ENCODE peak calls at places on chromosome 21, in seven cellular contexts. X is AG10803, F is fibroblast of lung, B is foreskin fibroblast, T is HFFc6, W is Peyer's patch, Z is kidney. P is an unnamed sample.

GRCh38 chr21:31557956-31558838 is 101.3 kb upstream of the SOD1 start:
- DNase-seq in X (no peak), F (no peak), B (no peak), T (no peak), W (peak; percentile 50), Z (no peak), P (no peak)

GRCh38 chr21:16532841-16533240 is 803.1 kb downstream of the USP25 start:
- DNase-seq in X (peak; percentile 58), F (peak; percentile 73), B (peak; percentile 40), T (peak; percentile 33), W (no peak), Z (no peak), P (no peak)

GRCh38 chr21:17003763-17004373 is 509.0 kb upstream of the CXADR start:
- DNase-seq in X (no peak), F (peak; percentile 22), B (no peak), T (no peak), W (no peak), Z (no peak), P (no peak)

GRCh38 chr21:46390603-46391545 is 66.9 kb downstream of the PCNT start:
- DNase-seq in X (no peak), F (no peak), B (no peak), T (no peak), W (no peak), Z (peak; percentile 64), P (no peak)

GRCh38 chr21:31901342-31901741 is 28.5 kb downstream of the HUNK start:
- DNase-seq in X (no peak), F (no peak), B (no peak), T (no peak), W (no peak), Z (no peak), P (no peak)

GRCh38 chr21:37072239-37072987 is 458 bp downstream of the PIGP start:
- DNase-seq in X (peak; percentile 85), F (no peak), B (peak; percentile 91), T (no peak), W (peak; percentile 84), Z (no peak), P (no peak)

GRCh38 chr21:46549650-46550049 is 55.2 kb downstream of the S100B start:
- DNase-seq in X (no peak), F (no peak), B (no peak), T (no peak), W (no peak), Z (no peak), P (no peak)

GRCh38 chr21:43355196-43355924 is 71.6 kb downstream of the SIK1 start:
- DNase-seq in X (no peak), F (no peak), B (no peak), T (no peak), W (no peak), Z (no peak), P (no peak)

GRCh38 chr21:23585419-23585818 is 2021.9 kb downstream of the MRPL39 start:
- DNase-seq in X (no peak), F (no peak), B (no peak), T (no peak), W (no peak), Z (no peak), P (no peak)

GRCh38 chr21:39715804-39716397 is 29.1 kb upstream of the IGSF5 start:
- DNase-seq in X (peak; percentile 40), F (peak; percentile 50), B (peak; percentile 16), T (peak; percentile 9), W (no peak), Z (no peak), P (peak; percentile 10)

GRCh38 chr21:46646541-46647154 is 11.2 kb downstream of the PRMT2 start:
- DNase-seq in X (no peak), F (no peak), B (no peak), T (no peak), W (no peak), Z (no peak), P (no peak)

GRCh38 chr21:44455524-44456206 is 355 bp downstream of the LRRC3 start:
- DNase-seq in X (peak; percentile 25), F (peak; percentile 20), B (peak; percentile 32), T (no peak), W (peak; percentile 71), Z (peak; percentile 75), P (no peak)
- TF ChIP-seq CTCF in X (peak; percentile 25), F (peak; percentile 10), B (no peak), T (no peak), W (no peak), Z (peak; percentile 12), P (peak; percentile 64)

GRCh38 chr21:29334717-29335428 is 36.2 kb downstream of the BACH1 start:
- DNase-seq in X (peak; percentile 59), F (peak; percentile 93), B (peak; percentile 43), T (peak; percentile 32), W (no peak), Z (no peak), P (no peak)

GRCh38 chr21:29333355-29333746 is 34.6 kb downstream of the BACH1 start:
- DNase-seq in X (no peak), F (no peak), B (no peak), T (no peak), W (no peak), Z (no peak), P (no peak)

GRCh38 chr21:29332461-29333354 is 34.0 kb downstream of the BACH1 start:
- DNase-seq in X (peak; percentile 30), F (peak; percentile 71), B (no peak), T (peak; percentile 64), W (no peak), Z (no peak), P (no peak)

GRCh38 chr21:29338256-29338655 is 39.5 kb downstream of the BACH1 start:
- DNase-seq in X (no peak), F (no peak), B (no peak), T (no peak), W (no peak), Z (no peak), P (no peak)

GRCh38 chr21:29335720-29336119 is 37.0 kb downstream of the BACH1 start:
- DNase-seq in X (peak; percentile 46), F (peak; percentile 53), B (no peak), T (no peak), W (no peak), Z (no peak), P (no peak)
- TF ChIP-seq CTCF in X (peak; percentile 21), F (no peak), B (no peak), T (peak; percentile 43), W (no peak), Z (no peak), P (no peak)

GRCh38 chr21:45277101-45278045 is 10.3 kb downstream of the POFUT2 start:
- DNase-seq in X (no peak), F (no peak), B (no peak), T (no peak), W (peak; percentile 29), Z (peak; percentile 74), P (no peak)
- TF ChIP-seq CTCF in X (no peak), F (no peak), B (no peak), T (no peak), W (no peak), Z (no peak), P (no peak)

GRCh38 chr21:44803651-44804050 is 2.0 kb upstream of the UBE2G2 start:
- DNase-seq in X (no peak), F (no peak), B (no peak), T (no peak), W (no peak), Z (no peak), P (no peak)
- TF ChIP-seq CTCF in X (no peak), F (no peak), B (no peak), T (no peak), W (no peak), Z (no peak), P (no peak)

DNA sequence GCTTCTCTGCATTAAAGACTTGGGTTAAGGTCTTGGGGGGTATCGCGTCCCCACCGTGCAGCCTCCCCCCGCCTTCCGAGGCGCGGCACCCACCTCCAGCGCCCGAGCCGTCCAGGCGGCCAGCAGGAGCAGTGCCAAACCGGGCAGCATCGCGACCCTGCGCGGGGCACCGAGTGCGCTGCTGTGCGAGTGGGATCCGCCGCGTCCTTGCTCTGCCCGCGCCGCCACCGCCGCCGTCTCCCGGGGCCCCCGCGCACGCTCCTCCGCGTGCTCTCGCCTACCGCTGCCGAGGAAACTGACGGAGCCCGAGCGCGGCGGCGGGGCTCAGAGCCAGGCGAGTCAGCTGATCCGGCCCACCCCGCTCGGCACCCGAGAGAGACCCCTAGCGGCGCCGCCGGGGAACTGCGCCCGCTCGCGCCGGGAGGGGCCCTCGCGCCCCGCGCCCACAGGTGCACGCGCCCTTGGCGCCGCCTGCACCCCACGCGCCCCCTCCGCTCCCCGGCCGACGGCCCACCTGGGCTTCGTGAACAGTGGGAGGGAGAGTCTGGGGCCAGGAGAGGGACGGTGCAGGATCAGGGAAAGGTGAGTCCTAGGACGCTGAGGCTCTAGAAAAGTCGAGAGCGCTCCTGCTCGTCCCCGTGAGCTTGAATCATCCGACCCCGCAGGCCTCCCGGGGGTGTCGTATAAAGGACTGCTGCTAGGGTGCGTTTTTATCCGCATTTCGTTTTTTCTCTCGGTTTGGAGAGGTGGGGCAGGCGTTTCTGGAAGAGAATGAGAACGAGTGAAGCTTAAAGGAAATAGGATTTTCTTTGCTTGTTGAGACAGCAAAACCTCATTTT is at the start of gene APP:
- DNase-seq in X (peak; percentile 73), F (peak; percentile 73), B (peak; percentile 71), T (peak; percentile 64), W (peak; percentile 93), Z (peak; percentile 94), P (no peak)
- TF ChIP-seq CTCF in X (peak; percentile 54), F (peak; percentile 40), B (peak; percentile 54), T (peak; percentile 99), W (peak; percentile 88), Z (peak; percentile 91), P (peak; percentile 91)

GRCh38 chr21:42255825-42256224 is 36.9 kb downstream of the ABCG1 start:
- DNase-seq in X (no peak), F (no peak), B (no peak), T (no peak), W (no peak), Z (no peak), P (no peak)
- TF ChIP-seq CTCF in X (no peak), F (no peak), B (no peak), T (peak; percentile 20), W (no peak), Z (no peak), P (no peak)

P was measured in LNCaP clone FGC.